ENCODE peak calls at places on chromosomes 7 and 10, in five cellular contexts. W, Q, C, E and Z are unnamed samples.

GRCh38 chr10:1549591-1550290 is 187.6 kb downstream of the ADARB2 start:
- DNase-seq in W (no peak), Q (no peak), E (no peak), C (no peak), Z (no peak)

GRCh38 chr10:87177-88080 is 38.3 kb upstream of the TUBB8 start:
- DNase-seq in C (no peak), E (no peak), W (no peak), Q (no peak), Z (no peak)

GRCh38 chr10:42638821-42639270 is 476 bp upstream of the ZNF33B start:
- DNase-seq in C (no peak), W (no peak), E (no peak), Q (no peak), Z (no peak)

GRCh38 chr10:62818426-62819011 is 2.4 kb upstream of the EGR2 start:
- DNase-seq in E (peak), C (peak), W (no peak), Q (no peak), Z (peak)

GRCh38 chr10:61815505-61815904 is 86.0 kb upstream of the ARID5B start:
- DNase-seq in Q (no peak), E (no peak), C (no peak), W (no peak), Z (no peak)

GRCh38 chr7:116122972-116123595 is 87.3 kb upstream of the TES start:
- DNase-seq in C (no peak), Q (peak), W (peak), E (peak), Z (peak)

GRCh38 chr7:44489955-44490350 is 505 bp downstream of the NUDCD3 start:
- DNase-seq in C (no peak), E (no peak), W (no peak), Q (no peak), Z (no peak)

GRCh38 chr10:92799591-92799990 is 48.7 kb upstream of the EXOC6 start:
- DNase-seq in E (no peak), C (no peak), Q (no peak), W (no peak), Z (no peak)

GRCh38 chr10:114624422-114624821 is 33.7 kb downstream of the ABLIM1 start:
- DNase-seq in W (no peak), E (no peak), C (no peak), Q (no peak), Z (no peak)

GRCh38 chr10:116831790-116832189 is 17.5 kb upstream of the ENO4 start:
- DNase-seq in E (no peak), C (no peak), Q (no peak), W (no peak), Z (no peak)

GRCh38 chr7:22633286-22633953 is 93.6 kb upstream of the IL6 start:
- DNase-seq in E (no peak), Q (no peak), W (no peak), C (no peak), Z (no peak)

GRCh38 chr10:122051609-122052385 is 62.8 kb downstream of the TACC2 start:
- DNase-seq in W (peak), Q (peak), C (no peak), E (no peak), Z (no peak)

GRCh38 chr10:91521444-91521843 is 111.3 kb downstream of the HECTD2 start:
- DNase-seq in E (no peak), Q (no peak), C (no peak), W (no peak), Z (no peak)

GRCh38 chr10:48695636-48696534 is 11.2 kb downstream of the WDFY4 start:
- DNase-seq in C (peak), W (no peak), E (no peak), Q (no peak), Z (no peak)

GRCh38 chr7:27269455-27269854 is 26.9 kb downstream of the EVX1 start:
- DNase-seq in Q (no peak), C (no peak), W (no peak), E (no peak), Z (no peak)

GRCh38 chr7:47507514-47507913 is 74.4 kb downstream of the TNS3 start:
- DNase-seq in Q (no peak), E (no peak), C (no peak), W (no peak), Z (no peak)

GRCh38 chr10:103712898-103713498 is 142.4 kb downstream of the SH3PXD2A start:
- DNase-seq in W (peak), C (peak), E (peak), Q (no peak), Z (peak)

GRCh38 chr10:46528675-46529615 is 27.5 kb downstream of the GPRIN2 start:
- DNase-seq in W (no peak), Q (no peak), C (peak), E (no peak), Z (no peak)

GRCh38 chr10:66747451-66747850 is 178.4 kb upstream of the LRRTM3 start:
- DNase-seq in Q (peak), C (no peak), E (no peak), W (peak), Z (no peak)

GRCh38 chr10:102675887-102676616 is 31.8 kb downstream of the TRIM8 start:
- DNase-seq in E (peak), W (peak), Q (peak), C (peak), Z (peak)

GRCh38 chr7:2728309-2729042 is 40.5 kb downstream of the AMZ1 start:
- DNase-seq in W (no peak), Q (no peak), E (no peak), C (no peak), Z (no peak)

GRCh38 chr7:35714862-35715261 is 19.9 kb upstream of the HERPUD2 start:
- DNase-seq in E (no peak), W (no peak), C (no peak), Q (no peak), Z (no peak)

GRCh38 chr10:118031351-118032075 is 15.2 kb downstream of the RAB11FIP2 start:
- DNase-seq in W (no peak), Q (no peak), C (no peak), E (no peak), Z (no peak)

GRCh38 chr7:115868369-115868768 is 162.2 kb downstream of the TFEC start:
- DNase-seq in W (no peak), Q (no peak), C (no peak), E (no peak), Z (no peak)

GRCh38 chr7:120996333-120996982 is 7.9 kb downstream of the CPED1 start:
- DNase-seq in C (no peak), W (peak), E (no peak), Q (peak), Z (no peak)

GRCh38 chr7:149707448-149707886 is 65.9 kb downstream of the ZNF467 start:
- DNase-seq in Q (no peak), C (no peak), E (no peak), W (no peak), Z (no peak)

DNA sequence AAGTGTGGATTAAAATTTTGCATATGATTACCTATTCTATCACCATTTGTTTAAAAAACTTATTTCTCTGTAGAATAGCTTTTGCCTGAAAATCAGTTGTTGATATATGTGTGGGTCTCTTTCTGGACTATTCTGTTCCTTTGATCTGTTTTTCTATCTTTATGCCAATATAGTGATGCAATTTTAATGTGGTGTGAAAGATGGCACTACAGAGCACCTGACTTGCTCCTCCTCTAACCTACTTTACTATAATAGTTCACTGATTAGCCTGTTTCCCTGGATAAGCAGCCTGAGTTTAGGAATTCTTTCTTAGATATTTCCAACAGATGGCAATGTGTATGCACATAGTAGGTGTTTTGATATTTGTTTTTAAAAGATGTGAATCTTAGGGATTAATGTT is 294.5 kb downstream of the AUTS2 start:
- DNase-seq in Q (no peak), C (no peak), E (no peak), W (no peak), Z (no peak)
- TF ChIP-seq CTCF in Q (no peak), C (no peak), E (no peak), W (no peak), Z (no peak)

DNA sequence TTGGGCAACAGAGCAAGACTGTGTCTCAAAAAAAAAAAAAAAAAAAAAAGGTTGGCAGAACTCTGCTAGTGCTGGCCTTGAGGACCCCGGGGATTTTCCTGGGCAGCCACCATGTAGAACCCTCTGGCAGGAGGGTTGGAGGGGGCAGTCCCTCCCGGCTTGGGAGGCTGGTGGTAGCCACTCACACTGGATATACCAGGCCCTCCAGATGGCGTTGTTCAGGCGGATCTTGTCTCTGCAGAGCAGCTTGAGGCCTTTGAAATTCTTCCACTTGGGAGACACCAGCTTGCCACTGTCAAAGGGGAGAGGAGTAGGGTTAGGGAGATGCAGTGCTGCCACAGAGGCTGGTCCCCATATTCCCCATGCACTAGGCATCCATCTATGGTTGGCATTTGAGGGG is 8.4 kb downstream of the MLXIPL start:
- DNase-seq in E (no peak), W (no peak), C (no peak), Q (no peak), Z (no peak)
- TF ChIP-seq CTCF in E (no peak), W (peak), C (no peak), Q (peak), Z (no peak)

GRCh38 chr10:71062156-71062555 is 150.2 kb upstream of the UNC5B start:
- DNase-seq in W (no peak), E (no peak), Q (no peak), C (no peak), Z (no peak)
- TF ChIP-seq CTCF in W (no peak), E (no peak), Q (no peak), C (no peak), Z (no peak)

DNA sequence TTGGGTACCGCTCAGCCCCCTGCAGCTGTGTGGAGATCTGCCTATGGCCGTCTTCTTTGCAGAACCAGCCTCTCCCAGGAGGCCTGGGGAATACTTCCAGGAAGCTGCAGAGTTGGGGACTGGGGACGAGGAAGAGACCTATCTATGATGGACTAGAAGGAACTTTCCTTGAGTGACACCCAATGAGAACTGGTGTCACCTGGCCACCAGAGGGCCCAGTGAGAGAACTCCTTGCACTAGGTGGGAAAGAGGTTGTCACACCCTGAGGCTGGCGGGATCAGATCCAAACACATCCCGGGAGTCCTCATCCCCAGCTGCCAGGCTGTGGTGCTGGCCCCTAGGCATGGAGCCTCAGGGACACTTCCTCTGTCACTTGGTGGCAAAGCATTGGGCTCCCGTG is 4.9 kb upstream of the GRID2IP start:
- DNase-seq in C (no peak), W (no peak), Q (no peak), E (no peak), Z (peak)
- TF ChIP-seq CTCF in C (no peak), W (no peak), Q (no peak), E (peak), Z (no peak)

GRCh38 chr10:84292502-84292901 is 35.9 kb upstream of the CCSER2 start:
- DNase-seq in W (no peak), Q (no peak), C (no peak), E (no peak), Z (no peak)
- TF ChIP-seq CTCF in W (no peak), Q (no peak), C (no peak), E (no peak), Z (no peak)

DNA sequence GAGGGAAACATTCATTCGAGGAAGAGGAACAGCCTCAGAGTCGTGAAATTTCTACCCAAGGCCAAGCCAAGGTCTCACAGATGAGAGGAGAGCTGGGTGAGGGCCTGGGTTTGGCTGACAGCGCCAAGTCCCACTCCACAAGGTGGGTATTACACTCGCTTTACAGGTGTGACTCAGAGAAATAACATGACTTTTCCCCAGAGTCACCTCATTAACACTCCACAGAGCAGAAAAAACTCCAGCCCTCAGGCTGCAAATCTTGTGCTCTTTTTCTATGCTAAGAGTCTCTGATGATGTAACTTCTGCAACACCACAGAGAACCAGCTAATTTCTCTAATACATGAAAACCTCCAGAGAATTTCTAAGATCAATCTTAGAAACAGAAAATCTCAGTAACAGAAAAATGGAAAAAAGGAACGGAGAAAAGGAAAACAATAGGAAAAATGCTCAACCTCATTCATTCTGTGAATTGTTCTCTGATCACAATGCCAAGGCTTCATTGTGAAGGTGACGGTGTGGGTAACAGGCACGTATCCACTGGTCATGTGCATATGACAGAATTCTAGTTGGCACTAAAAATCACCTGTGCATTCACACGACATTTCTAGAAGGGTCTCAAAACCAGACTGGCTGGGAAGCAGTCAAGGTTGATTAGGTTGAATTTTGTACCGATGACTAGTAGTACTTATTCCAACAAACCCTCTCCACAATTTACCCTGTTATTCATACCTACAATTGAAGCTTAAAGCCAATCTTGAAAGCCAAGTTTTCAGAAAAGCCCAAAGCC is 20.3 kb downstream of the YWHAG start:
- DNase-seq in W (no peak), C (no peak), E (no peak), Q (no peak), Z (no peak)
- TF ChIP-seq CTCF in W (no peak), C (no peak), E (no peak), Q (no peak), Z (no peak)

DNA sequence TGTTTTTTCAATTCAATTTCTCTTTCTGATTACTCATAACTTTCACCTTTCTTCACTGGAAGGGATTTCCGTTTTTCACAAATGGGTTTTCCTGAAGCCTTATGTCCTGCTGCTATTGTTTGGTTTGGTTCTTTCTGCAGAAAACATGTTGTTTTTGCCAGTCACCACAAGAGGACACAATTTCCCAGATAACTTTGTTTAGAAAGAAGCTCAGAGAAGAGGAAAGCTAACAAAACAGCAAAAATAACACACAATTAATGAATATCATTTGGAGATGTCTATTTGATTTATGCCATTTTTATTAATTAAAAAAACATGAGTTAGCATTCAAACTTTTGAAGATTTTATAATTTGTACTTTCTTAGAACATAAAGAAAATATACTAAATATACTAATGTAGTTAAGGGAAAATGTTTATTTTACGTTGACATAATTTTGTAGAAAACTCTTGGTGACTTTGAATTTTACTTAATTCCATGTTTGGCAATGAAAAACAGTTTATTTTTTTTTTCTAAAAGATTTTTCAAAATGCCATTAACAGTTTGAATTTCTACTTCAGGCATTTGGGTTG is 4.7 kb upstream of the TWIST1 start:
- DNase-seq in C (no peak), W (no peak), Q (no peak), E (no peak), Z (no peak)
- TF ChIP-seq CTCF in C (no peak), W (peak), Q (peak), E (no peak), Z (peak)